ENCODE peak calls at places on chromosomes 7 and 10, in seven cellular contexts. One of them, this sample, is unnamed.

GRCh38 chr7:28017372-28017771 is 163.2 kb downstream of the JAZF1 start:
- DNase-seq in A549: no peak
- DNase-seq in transverse colon: no peak
- DNase-seq in upper lobe of right lung: no peak
- DNase-seq in PC-9: no peak
- DNase-seq in IMR-90: peak
- DNase-seq in colonic mucosa: no peak
- DNase-seq in this sample: peak

GRCh38 chr7:112603673-112604072 is 122.9 kb downstream of the LSMEM1 start:
- DNase-seq in A549: no peak
- DNase-seq in transverse colon: no peak
- DNase-seq in upper lobe of right lung: no peak
- DNase-seq in PC-9: no peak
- DNase-seq in IMR-90: no peak
- DNase-seq in colonic mucosa: no peak
- DNase-seq in this sample: no peak

GRCh38 chr7:14579971-14580370 is 322.6 kb downstream of the DGKB start:
- DNase-seq in A549: no peak
- DNase-seq in transverse colon: peak
- DNase-seq in upper lobe of right lung: no peak
- DNase-seq in PC-9: no peak
- DNase-seq in IMR-90: no peak
- DNase-seq in colonic mucosa: peak
- DNase-seq in this sample: no peak

GRCh38 chr7:134995239-134996096 is 9.2 kb downstream of the AGBL3 start:
- DNase-seq in A549: no peak
- DNase-seq in transverse colon: no peak
- DNase-seq in upper lobe of right lung: no peak
- DNase-seq in PC-9: no peak
- DNase-seq in IMR-90: no peak
- DNase-seq in colonic mucosa: no peak
- DNase-seq in this sample: no peak

GRCh38 chr10:120085386-120085785 is 192.9 kb downstream of the SEC23IP start:
- DNase-seq in A549: no peak
- DNase-seq in transverse colon: no peak
- DNase-seq in upper lobe of right lung: no peak
- DNase-seq in PC-9: no peak
- DNase-seq in IMR-90: no peak
- DNase-seq in colonic mucosa: no peak
- DNase-seq in this sample: no peak

GRCh38 chr10:118871244-118871865 is 116.6 kb upstream of the CACUL1 start:
- DNase-seq in A549: no peak
- DNase-seq in transverse colon: no peak
- DNase-seq in upper lobe of right lung: no peak
- DNase-seq in PC-9: no peak
- DNase-seq in IMR-90: no peak
- DNase-seq in colonic mucosa: no peak
- DNase-seq in this sample: no peak

GRCh38 chr7:19696926-19697325 is 11.9 kb downstream of the POLR1F start:
- DNase-seq in A549: no peak
- DNase-seq in transverse colon: no peak
- DNase-seq in upper lobe of right lung: no peak
- DNase-seq in PC-9: no peak
- DNase-seq in IMR-90: no peak
- DNase-seq in colonic mucosa: no peak
- DNase-seq in this sample: no peak

GRCh38 chr7:121204537-121204936 is 124.3 kb upstream of the WNT16 start:
- DNase-seq in A549: no peak
- DNase-seq in transverse colon: no peak
- DNase-seq in upper lobe of right lung: no peak
- DNase-seq in PC-9: no peak
- DNase-seq in IMR-90: peak
- DNase-seq in colonic mucosa: no peak
- DNase-seq in this sample: peak

GRCh38 chr10:12549297-12549696 is 199.9 kb downstream of the CAMK1D start:
- DNase-seq in A549: peak
- DNase-seq in transverse colon: no peak
- DNase-seq in upper lobe of right lung: no peak
- DNase-seq in PC-9: no peak
- DNase-seq in IMR-90: no peak
- DNase-seq in colonic mucosa: no peak
- DNase-seq in this sample: no peak

GRCh38 chr10:124593431-124593985 is 131.9 kb downstream of the LHPP start:
- DNase-seq in A549: no peak
- DNase-seq in transverse colon: no peak
- DNase-seq in upper lobe of right lung: no peak
- DNase-seq in PC-9: no peak
- DNase-seq in IMR-90: no peak
- DNase-seq in colonic mucosa: no peak
- DNase-seq in this sample: no peak

GRCh38 chr7:70799841-70800405 is 332.0 kb upstream of the GALNT17 start:
- DNase-seq in A549: no peak
- DNase-seq in transverse colon: no peak
- DNase-seq in upper lobe of right lung: no peak
- DNase-seq in PC-9: no peak
- DNase-seq in IMR-90: no peak
- DNase-seq in colonic mucosa: no peak
- DNase-seq in this sample: no peak

GRCh38 chr10:62233494-62234283 is 35.0 kb downstream of the RTKN2 start:
- DNase-seq in A549: peak
- DNase-seq in transverse colon: no peak
- DNase-seq in upper lobe of right lung: no peak
- DNase-seq in PC-9: no peak
- DNase-seq in IMR-90: peak
- DNase-seq in colonic mucosa: no peak
- DNase-seq in this sample: peak

GRCh38 chr10:31261502-31262311 is 57.3 kb upstream of the ZEB1 start:
- DNase-seq in A549: no peak
- DNase-seq in transverse colon: no peak
- DNase-seq in upper lobe of right lung: no peak
- DNase-seq in PC-9: no peak
- DNase-seq in IMR-90: peak
- DNase-seq in colonic mucosa: no peak
- DNase-seq in this sample: peak

GRCh38 chr7:159143780-159144755 is 599 bp downstream of the VIPR2 start:
- DNase-seq in A549: no peak
- DNase-seq in transverse colon: no peak
- DNase-seq in upper lobe of right lung: no peak
- DNase-seq in PC-9: no peak
- DNase-seq in IMR-90: no peak
- DNase-seq in colonic mucosa: no peak
- DNase-seq in this sample: no peak

GRCh38 chr10:4730998-4731397 is 95.0 kb upstream of the AKR1E2 start:
- DNase-seq in A549: no peak
- DNase-seq in transverse colon: no peak
- DNase-seq in upper lobe of right lung: no peak
- DNase-seq in PC-9: no peak
- DNase-seq in IMR-90: no peak
- DNase-seq in colonic mucosa: no peak
- DNase-seq in this sample: no peak

GRCh38 chr7:70660154-70660818 is 471.7 kb upstream of the GALNT17 start:
- DNase-seq in A549: no peak
- DNase-seq in transverse colon: peak
- DNase-seq in upper lobe of right lung: no peak
- DNase-seq in PC-9: no peak
- DNase-seq in IMR-90: no peak
- DNase-seq in colonic mucosa: no peak
- DNase-seq in this sample: no peak

GRCh38 chr7:135714534-135715009 is 13.4 kb downstream of the SLC13A4 start:
- DNase-seq in A549: peak
- DNase-seq in transverse colon: no peak
- DNase-seq in upper lobe of right lung: no peak
- DNase-seq in PC-9: peak
- DNase-seq in IMR-90: peak
- DNase-seq in colonic mucosa: no peak
- DNase-seq in this sample: peak

DNA sequence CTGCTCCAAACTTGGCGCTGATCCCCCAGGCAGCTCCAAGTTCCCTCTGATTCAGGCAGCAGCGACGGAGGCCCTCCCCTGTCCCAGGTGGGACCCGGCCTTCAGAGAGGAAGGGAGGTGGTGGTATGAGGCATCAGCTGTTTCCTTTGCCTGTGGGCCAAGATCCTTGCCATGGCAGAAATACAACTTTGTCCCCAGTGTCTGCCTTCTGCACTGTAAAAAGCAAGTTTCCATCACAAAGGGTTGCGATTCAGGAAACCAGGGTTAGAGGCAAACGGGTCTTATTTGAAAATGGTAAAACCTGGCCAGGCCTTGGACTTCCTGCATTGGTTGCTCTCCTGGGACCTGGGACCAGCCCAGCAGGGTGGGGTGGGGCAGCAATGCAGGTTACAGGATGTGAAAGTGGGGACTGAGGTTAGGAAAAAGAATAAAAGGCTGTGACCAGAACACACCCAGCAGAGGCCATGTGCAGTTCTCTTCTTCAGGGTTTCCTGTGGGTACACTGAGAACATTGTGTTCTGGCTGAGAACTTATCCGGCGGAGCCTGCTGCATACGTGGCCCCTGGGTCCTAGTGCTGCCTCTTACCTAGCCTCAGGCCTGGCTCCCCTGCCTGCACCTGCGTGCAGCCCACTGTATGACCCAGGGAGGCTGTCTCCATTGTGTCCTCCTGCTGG is 25.1 kb upstream of the DDIT4 start:
- DNase-seq in A549: peak
- DNase-seq in transverse colon: peak
- DNase-seq in upper lobe of right lung: peak
- DNase-seq in PC-9: peak
- DNase-seq in IMR-90: no peak
- DNase-seq in colonic mucosa: peak
- DNase-seq in this sample: peak
- H3K4me3 ChIP-seq in A549: peak
- H3K4me3 ChIP-seq in transverse colon: no peak
- H3K4me3 ChIP-seq in upper lobe of right lung: peak
- H3K4me3 ChIP-seq in PC-9: no peak
- H3K4me3 ChIP-seq in IMR-90: no peak
- H3K4me3 ChIP-seq in colonic mucosa: no peak
- H3K4me3 ChIP-seq in this sample: peak

GRCh38 chr7:76513817-76514799 is 3.8 kb downstream of the UPK3B start:
- DNase-seq in A549: no peak
- DNase-seq in transverse colon: no peak
- DNase-seq in upper lobe of right lung: no peak
- DNase-seq in PC-9: no peak
- DNase-seq in IMR-90: no peak
- DNase-seq in colonic mucosa: peak
- DNase-seq in this sample: no peak

GRCh38 chr7:76514926-76515325 is 4.6 kb downstream of the UPK3B start:
- DNase-seq in A549: no peak
- DNase-seq in transverse colon: no peak
- DNase-seq in upper lobe of right lung: no peak
- DNase-seq in PC-9: no peak
- DNase-seq in IMR-90: no peak
- DNase-seq in colonic mucosa: peak
- DNase-seq in this sample: no peak

GRCh38 chr7:76512941-76513816 is 2.8 kb downstream of the UPK3B start:
- DNase-seq in A549: peak
- DNase-seq in transverse colon: no peak
- DNase-seq in upper lobe of right lung: no peak
- DNase-seq in PC-9: no peak
- DNase-seq in IMR-90: no peak
- DNase-seq in colonic mucosa: peak
- DNase-seq in this sample: peak

GRCh38 chr7:76509931-76510877 is at the start of gene UPK3B:
- DNase-seq in A549: peak
- DNase-seq in transverse colon: no peak
- DNase-seq in upper lobe of right lung: peak
- DNase-seq in PC-9: peak
- DNase-seq in IMR-90: no peak
- DNase-seq in colonic mucosa: no peak
- DNase-seq in this sample: no peak

GRCh38 chr7:76515999-76516443 is 5.7 kb downstream of the UPK3B start:
- DNase-seq in A549: no peak
- DNase-seq in transverse colon: peak
- DNase-seq in upper lobe of right lung: peak
- DNase-seq in PC-9: peak
- DNase-seq in IMR-90: peak
- DNase-seq in colonic mucosa: peak
- DNase-seq in this sample: peak
- TF ChIP-seq CTCF in A549: peak
- TF ChIP-seq CTCF in transverse colon: peak
- TF ChIP-seq CTCF in upper lobe of right lung: peak
- TF ChIP-seq CTCF in PC-9: peak
- TF ChIP-seq CTCF in IMR-90: peak
- TF ChIP-seq CTCF in colonic mucosa: peak
- TF ChIP-seq CTCF in this sample: peak

GRCh38 chr10:67606572-67606971 is 89.4 kb downstream of the CTNNA3 start:
- DNase-seq in A549: peak
- DNase-seq in transverse colon: no peak
- DNase-seq in upper lobe of right lung: no peak
- DNase-seq in PC-9: no peak
- DNase-seq in IMR-90: peak
- DNase-seq in colonic mucosa: no peak
- DNase-seq in this sample: peak
- H3K4me3 ChIP-seq in A549: no peak
- H3K4me3 ChIP-seq in transverse colon: no peak
- H3K4me3 ChIP-seq in upper lobe of right lung: no peak
- H3K4me3 ChIP-seq in PC-9: no peak
- H3K4me3 ChIP-seq in IMR-90: no peak
- H3K4me3 ChIP-seq in colonic mucosa: no peak
- H3K4me3 ChIP-seq in this sample: no peak

DNA sequence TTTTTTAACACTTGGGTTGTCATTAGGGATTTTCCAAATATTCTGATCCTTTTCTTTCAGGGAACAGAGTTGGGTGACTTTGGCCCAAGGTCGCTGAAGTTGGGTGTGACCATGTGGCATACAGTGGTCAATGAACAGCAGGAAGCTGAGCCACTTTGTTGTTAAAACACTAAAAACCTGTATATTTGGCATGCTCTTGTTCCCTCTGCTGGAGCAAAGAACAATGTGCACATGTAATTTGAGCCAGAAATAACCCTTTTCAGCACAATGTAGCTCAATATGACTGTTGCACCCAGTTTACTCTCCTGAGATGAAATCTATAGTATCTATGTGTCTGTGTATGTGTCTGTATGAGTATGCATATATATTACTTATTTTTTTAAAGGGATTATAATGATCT is 74.9 kb downstream of the ADCYAP1R1 start:
- DNase-seq in A549: no peak
- DNase-seq in transverse colon: no peak
- DNase-seq in upper lobe of right lung: no peak
- DNase-seq in PC-9: no peak
- DNase-seq in IMR-90: peak
- DNase-seq in colonic mucosa: no peak
- DNase-seq in this sample: peak
- TF ChIP-seq CTCF in A549: no peak
- TF ChIP-seq CTCF in transverse colon: no peak
- TF ChIP-seq CTCF in upper lobe of right lung: no peak
- TF ChIP-seq CTCF in PC-9: peak
- TF ChIP-seq CTCF in IMR-90: peak
- TF ChIP-seq CTCF in colonic mucosa: no peak
- TF ChIP-seq CTCF in this sample: peak

GRCh38 chr10:104120512-104120902 is 1.5 kb upstream of the SFR1 start:
- DNase-seq in A549: no peak
- DNase-seq in transverse colon: no peak
- DNase-seq in upper lobe of right lung: no peak
- DNase-seq in PC-9: no peak
- DNase-seq in IMR-90: no peak
- DNase-seq in colonic mucosa: no peak
- DNase-seq in this sample: no peak
- H3K4me3 ChIP-seq in A549: peak
- H3K4me3 ChIP-seq in transverse colon: peak
- H3K4me3 ChIP-seq in upper lobe of right lung: peak
- H3K4me3 ChIP-seq in PC-9: peak
- H3K4me3 ChIP-seq in IMR-90: peak
- H3K4me3 ChIP-seq in colonic mucosa: no peak
- H3K4me3 ChIP-seq in this sample: no peak

GRCh38 chr10:68992721-68993440 is 4.3 kb downstream of the KIFBP start:
- DNase-seq in A549: no peak
- DNase-seq in transverse colon: peak
- DNase-seq in upper lobe of right lung: no peak
- DNase-seq in PC-9: no peak
- DNase-seq in IMR-90: peak
- DNase-seq in colonic mucosa: no peak
- DNase-seq in this sample: peak
- TF ChIP-seq CTCF in A549: no peak
- TF ChIP-seq CTCF in transverse colon: no peak
- TF ChIP-seq CTCF in upper lobe of right lung: no peak
- TF ChIP-seq CTCF in PC-9: no peak
- TF ChIP-seq CTCF in IMR-90: no peak
- TF ChIP-seq CTCF in colonic mucosa: no peak
- TF ChIP-seq CTCF in this sample: no peak

This sample was measured in fibroblast of mammary gland.